ENCODE peak calls at places on chromosomes 11 and 22, in ten cellular contexts. S is testis, H is IMR-90, A is lower lobe of right lung, E is OCI-LY7, I is small intestine, F is kidney, M is left ventricle myocardium inferior, N is mucosa of descending colon, R is heart left ventricle. Q is an unnamed sample. For H3K9me3, the result is how much of the 10 kb centered on the place peaks cover.

GRCh38 chr22:48753752-48754517 is 1073.7 kb downstream of the BRD1 start:
- DNase-seq in S (peak), H (no peak), A (no peak), E (no peak), I (no peak), F (no peak), M (no peak), N (no peak), R (no peak), Q (no peak)

GRCh38 chr11:27933992-27934829 is 173.7 kb downstream of the KIF18A start:
- DNase-seq in S (no peak), H (peak), A (no peak), E (no peak), I (no peak), F (no peak), M (no peak), N (no peak), R (no peak), Q (no peak)

GRCh38 chr22:16131918-16132317 is 442.1 kb downstream of the POTEH start:
- DNase-seq in S (no peak), H (no peak), A (no peak), E (no peak), I (no peak), F (peak), M (no peak), N (no peak), R (no peak), Q (no peak)

GRCh38 chr11:6418958-6419611 is at the start of gene APBB1:
- DNase-seq in S (peak), H (peak), A (peak), E (peak), I (peak), F (peak), M (peak), N (peak), R (peak), Q (peak)

GRCh38 chr11:66365711-66366619 is 5.6 kb downstream of the SLC29A2 start:
- DNase-seq in S (no peak), H (no peak), A (no peak), E (no peak), I (no peak), F (no peak), M (no peak), N (no peak), R (no peak), Q (no peak)

GRCh38 chr11:34773826-34774225 is 142.4 kb downstream of the APIP start:
- DNase-seq in S (no peak), H (peak), A (no peak), E (no peak), I (no peak), F (no peak), M (no peak), N (no peak), R (no peak), Q (no peak)

GRCh38 chr11:95134491-95134890 is 44.8 kb downstream of the ENDOD1 start:
- DNase-seq in S (peak), H (peak), A (no peak), E (no peak), I (no peak), F (no peak), M (no peak), N (no peak), R (no peak), Q (no peak)

GRCh38 chr11:90722552-90723190 is 499.8 kb upstream of the CHORDC1 start:
- DNase-seq in S (no peak), H (no peak), A (no peak), E (no peak), I (no peak), F (no peak), M (no peak), N (no peak), R (no peak), Q (no peak)

GRCh38 chr11:17612221-17613188 is 65.4 kb downstream of the OTOG start:
- DNase-seq in S (no peak), H (no peak), A (peak), E (no peak), I (no peak), F (no peak), M (no peak), N (no peak), R (no peak), Q (no peak)

GRCh38 chr11:70319694-70320093 is 49.2 kb downstream of the PPFIA1 start:
- DNase-seq in S (no peak), H (no peak), A (peak), E (no peak), I (no peak), F (no peak), M (peak), N (no peak), R (no peak), Q (no peak)

GRCh38 chr11:110830344-110831141 is 118.3 kb upstream of the ARHGAP20 start:
- DNase-seq in S (no peak), H (peak), A (no peak), E (no peak), I (no peak), F (no peak), M (no peak), N (no peak), R (no peak), Q (no peak)

GRCh38 chr11:84437129-84438123 is 1151.3 kb upstream of the CCDC90B start:
- DNase-seq in S (peak), H (no peak), A (peak), E (peak), I (no peak), F (peak), M (no peak), N (peak), R (no peak), Q (no peak)

GRCh38 chr11:29989181-29989580 is 27.6 kb downstream of the KCNA4 start:
- DNase-seq in S (no peak), H (no peak), A (no peak), E (no peak), I (no peak), F (no peak), M (no peak), N (no peak), R (no peak), Q (no peak)

GRCh38 chr11:44506375-44507016 is 59.0 kb upstream of the CD82 start:
- DNase-seq in S (no peak), H (no peak), A (no peak), E (no peak), I (no peak), F (no peak), M (no peak), N (no peak), R (no peak), Q (no peak)

GRCh38 chr11:30489513-30489912 is 96.6 kb downstream of the MPPED2 start:
- DNase-seq in S (no peak), H (no peak), A (no peak), E (no peak), I (no peak), F (no peak), M (no peak), N (no peak), R (no peak), Q (no peak)

GRCh38 chr11:44964526-44965209 is 14.0 kb upstream of the TP53I11 start:
- DNase-seq in S (no peak), H (no peak), A (peak), E (no peak), I (no peak), F (no peak), M (no peak), N (no peak), R (no peak), Q (no peak)

GRCh38 chr11:57792060-57792541 is 30.5 kb downstream of the CTNND1 start:
- DNase-seq in S (peak), H (peak), A (peak), E (no peak), I (peak), F (peak), M (peak), N (peak), R (peak), Q (peak)

GRCh38 chr22:47197735-47198500 is 435.5 kb downstream of the TBC1D22A start:
- DNase-seq in S (peak), H (no peak), A (no peak), E (no peak), I (no peak), F (peak), M (no peak), N (no peak), R (no peak), Q (no peak)

GRCh38 chr11:9765320-9766101 is 101.6 kb downstream of the SWAP70 start:
- DNase-seq in S (peak), H (peak), A (no peak), E (no peak), I (no peak), F (peak), M (peak), N (no peak), R (peak), Q (no peak)

GRCh38 chr22:32385681-32386080 is 26.4 kb downstream of the RTCB start:
- DNase-seq in S (no peak), H (no peak), A (no peak), E (no peak), I (no peak), F (no peak), M (no peak), N (no peak), R (no peak), Q (no peak)

GRCh38 chr22:24059121-24059520 is 48.0 kb downstream of the CABIN1 start:
- DNase-seq in S (no peak), H (peak), A (no peak), E (no peak), I (no peak), F (no peak), M (no peak), N (no peak), R (no peak), Q (no peak)

GRCh38 chr11:61922539-61922938 is 5.2 kb upstream of the RAB3IL1 start:
- DNase-seq in S (peak), H (peak), A (peak), E (no peak), I (no peak), F (no peak), M (peak), N (peak), R (peak), Q (no peak)

GRCh38 chr11:914747-915493 is 4.3 kb upstream of the CHID1 start:
- DNase-seq in S (peak), H (no peak), A (peak), E (no peak), I (no peak), F (no peak), M (peak), N (peak), R (peak), Q (no peak)

GRCh38 chr11:119115484-119116234 is 5.7 kb upstream of the HINFP start:
- DNase-seq in S (peak), H (no peak), A (peak), E (no peak), I (no peak), F (peak), M (peak), N (peak), R (peak), Q (no peak)

GRCh38 chr11:129996113-129996870 is 6.3 kb downstream of the PRDM10 start:
- DNase-seq in S (no peak), H (no peak), A (no peak), E (peak), I (no peak), F (peak), M (no peak), N (no peak), R (no peak), Q (no peak)

GRCh38 chr22:23242473-23243001 is 62.2 kb downstream of the BCR start:
- DNase-seq in S (no peak), H (peak), A (no peak), E (no peak), I (no peak), F (no peak), M (no peak), N (no peak), R (no peak), Q (no peak)

GRCh38 chr11:71372693-71373657 is 75.2 kb downstream of the DHCR7 start:
- DNase-seq in S (no peak), H (peak), A (no peak), E (peak), I (peak), F (no peak), M (no peak), N (no peak), R (no peak), Q (no peak)

GRCh38 chr11:121741316-121741715 is 288.5 kb upstream of the SORL1-AS1 start:
- DNase-seq in S (peak), H (peak), A (no peak), E (no peak), I (no peak), F (no peak), M (peak), N (no peak), R (peak), Q (no peak)

GRCh38 chr11:76782526-76783293 is 446 bp upstream of the TSKU start:
- DNase-seq in S (peak), H (peak), A (peak), E (peak), I (peak), F (peak), M (peak), N (peak), R (peak), Q (no peak)

DNA sequence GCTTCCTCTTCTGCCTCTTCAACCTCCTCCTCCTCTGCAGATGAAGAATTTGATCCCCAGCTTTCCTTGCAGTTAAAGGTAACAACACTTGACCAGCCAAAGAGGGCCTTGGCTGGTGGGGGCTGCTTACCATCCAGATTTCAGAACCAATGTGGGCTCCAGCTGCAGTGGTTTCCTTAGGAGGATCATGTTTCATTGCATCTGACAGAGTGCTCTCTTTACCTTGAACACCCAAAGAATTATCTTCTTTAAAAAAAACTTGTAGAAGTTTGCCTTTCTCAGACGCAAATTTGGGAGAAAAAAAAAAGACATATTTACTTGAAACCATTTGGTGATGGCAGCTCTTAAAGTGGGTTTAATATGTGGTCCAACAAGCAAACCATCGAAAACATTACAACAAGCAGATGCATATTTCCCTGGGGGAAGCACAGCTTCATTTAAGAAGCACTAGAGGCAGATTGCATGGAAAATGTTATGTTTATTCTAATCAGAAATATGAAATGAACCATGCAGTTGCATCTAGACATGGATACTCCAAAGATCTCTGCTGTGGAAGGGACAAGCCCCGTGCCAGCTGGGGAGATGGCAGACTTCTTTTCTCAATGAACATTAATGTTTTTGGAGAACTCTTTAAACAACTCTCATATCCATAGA is 57.5 kb upstream of the PARVA start:
- DNase-seq in S (no peak), H (peak), A (no peak), E (no peak), I (no peak), F (no peak), M (no peak), N (no peak), R (no peak), Q (no peak)
- H3K4me3 ChIP-seq in S (no peak), H (no peak), A (no peak), E (no peak), I (no peak), F (no peak), M (no peak), N (no peak), R (no peak), Q (no peak)

DNA sequence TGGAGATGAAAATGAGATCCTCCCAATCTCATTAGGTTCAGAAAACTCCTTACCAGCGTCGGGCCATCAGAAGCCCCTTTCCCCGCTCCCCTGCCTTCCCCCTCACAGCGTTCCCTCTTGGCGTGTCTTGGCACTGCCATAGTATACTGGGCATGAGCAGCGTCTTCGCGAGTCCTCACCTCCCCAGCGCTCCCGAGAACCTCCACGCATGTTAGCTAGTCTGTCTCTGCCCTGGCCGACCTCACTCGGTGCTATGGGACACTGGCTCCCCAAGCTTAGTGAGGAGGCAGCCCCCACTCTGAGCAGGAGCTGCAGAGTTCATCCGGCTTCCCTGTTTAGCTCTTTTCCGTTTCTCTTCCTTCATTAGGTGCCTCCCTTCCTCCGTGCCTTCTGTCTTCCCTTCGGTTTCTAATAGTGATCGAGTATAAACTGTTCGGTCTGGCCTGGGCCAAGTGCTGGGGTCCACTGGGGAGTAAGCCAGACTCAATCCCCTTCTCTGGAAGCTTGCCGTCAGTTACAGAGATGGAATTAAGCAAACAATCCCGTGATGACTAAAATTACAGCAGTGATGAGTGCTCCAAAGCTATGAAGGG is 63.8 kb upstream of the OPCML start:
- DNase-seq in S (no peak), H (no peak), A (no peak), E (no peak), I (no peak), F (no peak), M (no peak), N (no peak), R (no peak), Q (no peak)
- H3K9me3 ChIP-seq in S (under half), H (under half), A (under half), E (under half), I (under half), F (under half), M (under half), N (under half), R (under half), Q (under half)

GRCh38 chr11:12863605-12864121 is 145.5 kb upstream of the RASSF10 start:
- DNase-seq in S (no peak), H (no peak), A (no peak), E (no peak), I (no peak), F (no peak), M (no peak), N (no peak), R (no peak), Q (no peak)
- H3K4me3 ChIP-seq in S (no peak), H (no peak), A (no peak), E (no peak), I (no peak), F (no peak), M (peak), N (no peak), R (no peak), Q (no peak)

GRCh38 chr11:97854357-97854756 is 1166.4 kb upstream of the CNTN5 start:
- DNase-seq in S (no peak), H (no peak), A (no peak), E (no peak), I (no peak), F (no peak), M (no peak), N (no peak), R (no peak), Q (no peak)
- H3K9me3 ChIP-seq in S (under half), H (under half), A (under half), E (under half), I (under half), F (under half), M (under half), N (under half), R (under half), Q (under half)

DNA sequence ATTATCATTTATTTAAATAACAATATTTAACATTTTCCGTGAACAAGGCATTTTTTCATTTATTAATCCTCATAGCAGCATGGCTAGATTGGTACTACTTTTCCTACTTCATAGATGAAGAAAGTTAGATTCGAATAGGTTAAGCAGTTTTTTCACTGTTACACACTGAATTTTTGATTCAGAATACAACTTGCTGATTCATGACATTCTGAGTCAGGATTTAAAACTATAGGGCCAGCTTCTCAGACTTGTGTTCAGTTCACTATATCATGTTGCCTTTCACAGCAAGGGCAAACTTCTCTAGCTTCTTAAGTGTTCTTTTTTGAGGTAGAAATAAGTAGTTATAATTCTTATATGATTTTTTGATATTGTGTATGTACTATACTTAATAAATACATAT is 31.5 kb downstream of the CYP2R1 start:
- DNase-seq in S (no peak), H (no peak), A (no peak), E (no peak), I (no peak), F (no peak), M (no peak), N (no peak), R (no peak), Q (no peak)
- H3K4me3 ChIP-seq in S (no peak), H (no peak), A (no peak), E (no peak), I (no peak), F (no peak), M (no peak), N (no peak), R (no peak), Q (no peak)

GRCh38 chr22:28547132-28547842 is 132.4 kb downstream of the TTC28 start:
- DNase-seq in S (no peak), H (peak), A (no peak), E (no peak), I (no peak), F (no peak), M (no peak), N (no peak), R (no peak), Q (no peak)
- H3K9me3 ChIP-seq in S (under half), H (under half), A (under half), E (under half), I (under half), F (under half), M (under half), N (under half), R (under half), Q (under half)

DNA sequence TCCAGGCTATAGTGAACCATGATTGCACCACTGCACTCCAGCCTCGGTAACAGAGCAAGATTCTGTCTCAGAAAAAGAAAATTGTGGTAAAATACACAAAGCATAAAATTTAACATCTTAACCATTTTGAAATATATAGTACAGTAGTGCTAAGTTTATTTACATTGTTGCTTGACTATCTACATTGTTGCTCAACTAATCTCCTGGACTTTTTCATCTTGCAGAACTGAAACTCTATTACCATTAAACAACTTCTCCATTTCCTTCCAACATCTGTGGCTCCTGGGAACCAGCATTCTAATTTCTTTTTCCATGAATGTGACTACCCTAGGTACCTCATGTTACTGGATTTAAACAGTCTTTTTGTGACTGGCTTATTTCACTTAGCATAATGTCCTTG is 13.5 kb upstream of the VWA5A start:
- DNase-seq in S (no peak), H (no peak), A (no peak), E (no peak), I (no peak), F (no peak), M (no peak), N (no peak), R (no peak), Q (no peak)
- H3K4me3 ChIP-seq in S (no peak), H (no peak), A (no peak), E (no peak), I (no peak), F (no peak), M (no peak), N (no peak), R (no peak), Q (no peak)